ENCODE peak calls at places on chromosomes 13 and 19, in five cellular contexts. One of them, this sample, is unnamed.

GRCh38 chr13:98653471-98653985 is 76.6 kb upstream of the STK24 start:
- DNase-seq in breast epithelium: peak; percentile 76
- DNase-seq in spleen: peak; percentile 85
- DNase-seq in upper lobe of left lung: peak; percentile 89
- DNase-seq in prostate gland: peak; percentile 83
- DNase-seq in this sample: peak; percentile 88

GRCh38 chr13:43368003-43368402 is 344.6 kb downstream of the DNAJC15 start:
- DNase-seq in breast epithelium: no peak
- DNase-seq in spleen: no peak
- DNase-seq in upper lobe of left lung: no peak
- DNase-seq in prostate gland: peak; percentile 17
- DNase-seq in this sample: no peak

GRCh38 chr13:110887955-110888333 is 26.9 kb downstream of the ANKRD10 start:
- DNase-seq in breast epithelium: no peak
- DNase-seq in spleen: no peak
- DNase-seq in upper lobe of left lung: no peak
- DNase-seq in prostate gland: no peak
- DNase-seq in this sample: no peak

GRCh38 chr13:45295536-45295935 is 45.4 kb downstream of the TPT1 start:
- DNase-seq in breast epithelium: no peak
- DNase-seq in spleen: no peak
- DNase-seq in upper lobe of left lung: no peak
- DNase-seq in prostate gland: no peak
- DNase-seq in this sample: no peak

GRCh38 chr19:46678110-46678732 is 17.2 kb upstream of the DACT3 start:
- DNase-seq in breast epithelium: no peak
- DNase-seq in spleen: peak; percentile 75
- DNase-seq in upper lobe of left lung: no peak
- DNase-seq in prostate gland: no peak
- DNase-seq in this sample: no peak

GRCh38 chr13:44843403-44843802 is 145.9 kb downstream of the NUFIP1 start:
- DNase-seq in breast epithelium: no peak
- DNase-seq in spleen: no peak
- DNase-seq in upper lobe of left lung: no peak
- DNase-seq in prostate gland: no peak
- DNase-seq in this sample: no peak

GRCh38 chr13:113951246-113951999 is 22.5 kb downstream of the C13orf46 start:
- DNase-seq in breast epithelium: peak; percentile 89
- DNase-seq in spleen: peak; percentile 93
- DNase-seq in upper lobe of left lung: peak; percentile 83
- DNase-seq in prostate gland: peak; percentile 85
- DNase-seq in this sample: peak; percentile 91

GRCh38 chr13:48542581-48543341 is 9.9 kb upstream of the RCBTB2 start:
- DNase-seq in breast epithelium: no peak
- DNase-seq in spleen: no peak
- DNase-seq in upper lobe of left lung: peak; percentile 63
- DNase-seq in prostate gland: peak; percentile 42
- DNase-seq in this sample: peak; percentile 43

GRCh38 chr13:33401238-33401637 is 115.7 kb upstream of the STARD13 start:
- DNase-seq in breast epithelium: no peak
- DNase-seq in spleen: no peak
- DNase-seq in upper lobe of left lung: peak; percentile 74
- DNase-seq in prostate gland: peak; percentile 46
- DNase-seq in this sample: peak; percentile 75

GRCh38 chr19:22609630-22610029 is 24.5 kb upstream of the ZNF492 start:
- DNase-seq in breast epithelium: no peak
- DNase-seq in spleen: no peak
- DNase-seq in upper lobe of left lung: peak; percentile 6
- DNase-seq in prostate gland: no peak
- DNase-seq in this sample: no peak

GRCh38 chr13:74128171-74128767 is 5.9 kb downstream of the KLF12 start:
- DNase-seq in breast epithelium: no peak
- DNase-seq in spleen: no peak
- DNase-seq in upper lobe of left lung: no peak
- DNase-seq in prostate gland: no peak
- DNase-seq in this sample: no peak

GRCh38 chr19:43759515-43759914 is 4.8 kb upstream of the SMG9 start:
- DNase-seq in breast epithelium: no peak
- DNase-seq in spleen: no peak
- DNase-seq in upper lobe of left lung: no peak
- DNase-seq in prostate gland: no peak
- DNase-seq in this sample: no peak

GRCh38 chr13:98290261-98290660 is 113.2 kb upstream of the RNF113B start:
- DNase-seq in breast epithelium: no peak
- DNase-seq in spleen: no peak
- DNase-seq in upper lobe of left lung: no peak
- DNase-seq in prostate gland: no peak
- DNase-seq in this sample: no peak

GRCh38 chr19:3359850-3360493 is 6.4 kb upstream of the NFIC start:
- DNase-seq in breast epithelium: no peak
- DNase-seq in spleen: peak; percentile 84
- DNase-seq in upper lobe of left lung: no peak
- DNase-seq in prostate gland: no peak
- DNase-seq in this sample: no peak

GRCh38 chr13:75555836-75556235 is 6.2 kb downstream of the UCHL3 start:
- DNase-seq in breast epithelium: no peak
- DNase-seq in spleen: no peak
- DNase-seq in upper lobe of left lung: no peak
- DNase-seq in prostate gland: no peak
- DNase-seq in this sample: no peak

GRCh38 chr19:16461630-16462051 is 10.1 kb downstream of the EPS15L1 start:
- DNase-seq in breast epithelium: no peak
- DNase-seq in spleen: no peak
- DNase-seq in upper lobe of left lung: no peak
- DNase-seq in prostate gland: no peak
- DNase-seq in this sample: no peak

GRCh38 chr19:21202865-21203494 is 61.1 kb downstream of the ZNF431 start:
- DNase-seq in breast epithelium: no peak
- DNase-seq in spleen: no peak
- DNase-seq in upper lobe of left lung: peak; percentile 28
- DNase-seq in prostate gland: peak; percentile 17
- DNase-seq in this sample: no peak

GRCh38 chr13:111058796-111059506 is 56.2 kb upstream of the ARHGEF7 start:
- DNase-seq in breast epithelium: no peak
- DNase-seq in spleen: no peak
- DNase-seq in upper lobe of left lung: no peak
- DNase-seq in prostate gland: no peak
- DNase-seq in this sample: no peak

GRCh38 chr19:20238025-20238623 is 71.1 kb downstream of the ZNF486 start:
- DNase-seq in breast epithelium: peak; percentile 93
- DNase-seq in spleen: peak; percentile 89
- DNase-seq in upper lobe of left lung: peak; percentile 88
- DNase-seq in prostate gland: peak; percentile 77
- DNase-seq in this sample: peak; percentile 90

GRCh38 chr13:106851251-106851650 is 283.3 kb upstream of the ARGLU1 start:
- DNase-seq in breast epithelium: no peak
- DNase-seq in spleen: no peak
- DNase-seq in upper lobe of left lung: no peak
- DNase-seq in prostate gland: no peak
- DNase-seq in this sample: no peak

GRCh38 chr19:47489072-47489914 is 5.3 kb upstream of the KPTN start:
- DNase-seq in breast epithelium: no peak
- DNase-seq in spleen: no peak
- DNase-seq in upper lobe of left lung: no peak
- DNase-seq in prostate gland: no peak
- DNase-seq in this sample: no peak

GRCh38 chr13:67829641-67830040 is 599.5 kb upstream of the PCDH9 start:
- DNase-seq in breast epithelium: no peak
- DNase-seq in spleen: no peak
- DNase-seq in upper lobe of left lung: no peak
- DNase-seq in prostate gland: no peak
- DNase-seq in this sample: no peak

GRCh38 chr19:30529876-30530275 is 157.7 kb downstream of the ZNF536 start:
- DNase-seq in breast epithelium: no peak
- DNase-seq in spleen: no peak
- DNase-seq in upper lobe of left lung: no peak
- DNase-seq in prostate gland: no peak
- DNase-seq in this sample: no peak

GRCh38 chr13:27619093-27619705 is 1.1 kb downstream of the LNX2 start:
- DNase-seq in breast epithelium: no peak
- DNase-seq in spleen: no peak
- DNase-seq in upper lobe of left lung: no peak
- DNase-seq in prostate gland: no peak
- DNase-seq in this sample: no peak

GRCh38 chr19:55220525-55220924 is 8.0 kb downstream of the TMEM86B start:
- DNase-seq in breast epithelium: no peak
- DNase-seq in spleen: no peak
- DNase-seq in upper lobe of left lung: no peak
- DNase-seq in prostate gland: no peak
- DNase-seq in this sample: no peak

GRCh38 chr19:7506385-7507328 is 9.2 kb upstream of the ZNF358 start:
- DNase-seq in breast epithelium: no peak
- DNase-seq in spleen: peak; percentile 91
- DNase-seq in upper lobe of left lung: peak; percentile 97
- DNase-seq in prostate gland: no peak
- DNase-seq in this sample: peak; percentile 94

GRCh38 chr13:73939071-73939380 is 195.2 kb downstream of the KLF12 start:
- DNase-seq in breast epithelium: no peak
- DNase-seq in spleen: no peak
- DNase-seq in upper lobe of left lung: no peak
- DNase-seq in prostate gland: no peak
- DNase-seq in this sample: no peak

GRCh38 chr13:30412351-30412750 is 9.9 kb upstream of the UBE2L5 start:
- DNase-seq in breast epithelium: no peak
- DNase-seq in spleen: no peak
- DNase-seq in upper lobe of left lung: no peak
- DNase-seq in prostate gland: no peak
- DNase-seq in this sample: no peak

GRCh38 chr19:27744926-27745844 is 1467.8 kb downstream of the UQCRFS1 start:
- DNase-seq in breast epithelium: no peak
- DNase-seq in spleen: no peak
- DNase-seq in upper lobe of left lung: no peak
- DNase-seq in prostate gland: no peak
- DNase-seq in this sample: no peak

GRCh38 chr13:111917086-111917485 is 149.9 kb upstream of the SOX1 start:
- DNase-seq in breast epithelium: no peak
- DNase-seq in spleen: peak; percentile 49
- DNase-seq in upper lobe of left lung: peak; percentile 10
- DNase-seq in prostate gland: no peak
- DNase-seq in this sample: no peak

GRCh38 chr19:1615156-1615765 is 10.0 kb upstream of the UQCR11 start:
- DNase-seq in breast epithelium: no peak
- DNase-seq in spleen: no peak
- DNase-seq in upper lobe of left lung: no peak
- DNase-seq in prostate gland: no peak
- DNase-seq in this sample: no peak

GRCh38 chr19:18763674-18764590 is 27.2 kb downstream of the COMP start:
- DNase-seq in breast epithelium: peak; percentile 78
- DNase-seq in spleen: no peak
- DNase-seq in upper lobe of left lung: peak; percentile 68
- DNase-seq in prostate gland: peak; percentile 66
- DNase-seq in this sample: no peak
- TF ChIP-seq POLR2AphosphoS5 in breast epithelium: peak; percentile 25
- TF ChIP-seq POLR2AphosphoS5 in spleen: peak; percentile 19
- TF ChIP-seq POLR2AphosphoS5 in upper lobe of left lung: no peak
- TF ChIP-seq POLR2AphosphoS5 in prostate gland: peak; percentile 66
- TF ChIP-seq POLR2AphosphoS5 in this sample: no peak

DNA sequence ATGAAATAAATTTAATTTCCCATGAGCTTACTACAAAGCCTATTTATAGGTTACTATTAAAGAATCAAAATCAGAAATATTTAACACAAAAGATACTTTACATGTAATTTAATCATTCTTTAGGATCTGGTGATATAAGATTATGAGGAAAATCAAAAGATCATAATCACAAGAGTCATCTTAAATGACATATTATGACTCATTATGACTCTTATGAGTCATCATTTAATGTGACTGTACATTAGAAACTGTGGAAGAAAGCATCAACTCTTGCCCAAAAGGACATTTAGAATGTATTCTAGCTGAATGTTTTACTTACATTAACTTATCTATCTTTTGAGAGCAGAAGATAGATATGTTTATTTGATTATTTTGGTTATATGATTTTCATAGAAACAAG is 458.6 kb downstream of the DCT start:
- DNase-seq in breast epithelium: no peak
- DNase-seq in spleen: no peak
- DNase-seq in upper lobe of left lung: no peak
- DNase-seq in prostate gland: no peak
- DNase-seq in this sample: no peak
- TF ChIP-seq POLR2AphosphoS5 in breast epithelium: no peak
- TF ChIP-seq POLR2AphosphoS5 in spleen: no peak
- TF ChIP-seq POLR2AphosphoS5 in upper lobe of left lung: no peak
- TF ChIP-seq POLR2AphosphoS5 in prostate gland: no peak
- TF ChIP-seq POLR2AphosphoS5 in this sample: no peak

GRCh38 chr13:83740622-83741021 is 141.7 kb downstream of the SLITRK1 start:
- DNase-seq in breast epithelium: no peak
- DNase-seq in spleen: no peak
- DNase-seq in upper lobe of left lung: no peak
- DNase-seq in prostate gland: no peak
- DNase-seq in this sample: no peak
- TF ChIP-seq POLR2AphosphoS5 in breast epithelium: no peak
- TF ChIP-seq POLR2AphosphoS5 in spleen: no peak
- TF ChIP-seq POLR2AphosphoS5 in upper lobe of left lung: no peak
- TF ChIP-seq POLR2AphosphoS5 in prostate gland: no peak
- TF ChIP-seq POLR2AphosphoS5 in this sample: no peak

GRCh38 chr19:35702223-35703012 is 1.9 kb upstream of the ZBTB32 start:
- DNase-seq in breast epithelium: peak; percentile 93
- DNase-seq in spleen: peak; percentile 98
- DNase-seq in upper lobe of left lung: peak; percentile 100
- DNase-seq in prostate gland: peak; percentile 98
- DNase-seq in this sample: peak; percentile 96
- TF ChIP-seq POLR2AphosphoS5 in breast epithelium: peak; percentile 48
- TF ChIP-seq POLR2AphosphoS5 in spleen: peak; percentile 97
- TF ChIP-seq POLR2AphosphoS5 in upper lobe of left lung: peak; percentile 1
- TF ChIP-seq POLR2AphosphoS5 in prostate gland: peak; percentile 90
- TF ChIP-seq POLR2AphosphoS5 in this sample: peak; percentile 63

DNA sequence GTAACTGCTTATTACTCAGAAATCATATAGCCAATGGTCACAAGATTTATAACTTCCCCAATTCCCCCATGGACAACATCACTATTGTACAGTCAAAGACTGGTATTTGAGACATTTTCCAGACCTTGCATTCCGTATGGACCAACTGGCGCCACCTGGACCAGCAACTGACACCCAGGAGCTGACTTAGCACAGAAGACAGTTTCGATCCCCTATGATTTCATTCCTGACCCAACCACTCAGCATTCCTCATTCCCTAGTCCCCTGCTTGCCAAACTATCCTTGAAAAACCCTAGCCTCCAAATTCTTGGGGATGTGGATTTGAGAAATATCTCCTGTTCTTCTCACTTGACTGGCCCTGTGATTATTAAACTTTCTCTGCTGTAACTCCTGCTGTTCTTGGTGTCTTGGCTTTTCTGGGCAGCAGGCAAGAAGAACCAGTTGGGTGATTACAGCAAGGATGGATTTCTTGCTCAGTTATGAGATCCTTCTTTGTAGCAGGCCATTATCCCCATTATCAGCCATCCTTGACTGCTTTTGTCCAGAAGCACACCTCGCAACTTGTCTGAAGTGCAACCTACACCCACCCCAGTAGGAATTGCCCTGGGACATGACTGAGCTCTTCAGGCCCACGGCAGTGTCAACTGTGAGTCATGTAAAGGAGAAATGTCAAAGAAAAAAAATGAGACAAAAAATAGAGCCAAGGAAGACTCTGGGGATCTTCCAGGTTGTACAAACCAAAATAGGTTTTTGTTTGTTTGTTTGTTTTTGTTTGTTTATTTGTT is 13.7 kb upstream of the MAP3K10 start:
- DNase-seq in breast epithelium: no peak
- DNase-seq in spleen: no peak
- DNase-seq in upper lobe of left lung: no peak
- DNase-seq in prostate gland: no peak
- DNase-seq in this sample: no peak
- TF ChIP-seq POLR2AphosphoS5 in breast epithelium: no peak
- TF ChIP-seq POLR2AphosphoS5 in spleen: no peak
- TF ChIP-seq POLR2AphosphoS5 in upper lobe of left lung: no peak
- TF ChIP-seq POLR2AphosphoS5 in prostate gland: no peak
- TF ChIP-seq POLR2AphosphoS5 in this sample: no peak

This sample was measured in transverse colon.